ENCODE peak calls at places on chromosomes 2 and 18, in six cellular contexts. Q, I, Z, B, P and G are unnamed samples.

GRCh38 chr2:47295981-47296350 is 107.0 kb upstream of the MSH2 start:
- DNase-seq in I (no peak), Z (no peak), Q (no peak), B (no peak), P (no peak), G (no peak)

GRCh38 chr2:56806924-56807323 is 623.1 kb downstream of the CCDC85A start:
- DNase-seq in P (no peak), Q (peak), B (no peak), Z (no peak), I (no peak), G (no peak)

GRCh38 chr2:138007431-138007830 is 43.2 kb downstream of the HNMT start:
- DNase-seq in Q (no peak), P (no peak), I (no peak), B (no peak), Z (no peak), G (no peak)

GRCh38 chr18:8081267-8081666 is 514.2 kb downstream of the PTPRM start:
- DNase-seq in I (no peak), P (no peak), Q (no peak), B (no peak), Z (no peak), G (no peak)

GRCh38 chr2:64422466-64422865 is 31.5 kb upstream of the LGALSL start:
- DNase-seq in B (no peak), Q (no peak), Z (no peak), P (no peak), I (no peak), G (no peak)

GRCh38 chr18:48304906-48305693 is 104.1 kb downstream of the ZBTB7C start:
- DNase-seq in P (no peak), B (no peak), I (no peak), Z (no peak), Q (no peak), G (no peak)

GRCh38 chr2:64437883-64438282 is 16.1 kb upstream of the LGALSL start:
- DNase-seq in Q (no peak), B (no peak), Z (no peak), I (no peak), P (no peak), G (no peak)

GRCh38 chr2:200380833-200381542 is 74.5 kb downstream of the SPATS2L start:
- DNase-seq in P (peak), B (no peak), Z (no peak), Q (no peak), I (no peak), G (no peak)

GRCh38 chr2:166766220-166766619 is 122.1 kb upstream of the XIRP2 start:
- DNase-seq in Z (no peak), B (no peak), Q (no peak), I (no peak), P (no peak), G (no peak)

GRCh38 chr2:84969511-84970265 is 1.3 kb upstream of the KCMF1 start:
- DNase-seq in Z (no peak), Q (no peak), P (peak), I (no peak), B (peak), G (no peak)

GRCh38 chr2:44778671-44779476 is 162.6 kb upstream of the SIX3 start:
- DNase-seq in B (no peak), P (no peak), I (no peak), Z (no peak), Q (no peak), G (peak)

GRCh38 chr18:40577255-40577654 is 1377.8 kb upstream of the PIK3C3 start:
- DNase-seq in Z (no peak), Q (no peak), P (peak), B (no peak), I (no peak), G (no peak)

GRCh38 chr2:217753460-217754200 is 249.2 kb downstream of the TNS1 start:
- DNase-seq in I (no peak), Q (no peak), P (peak), Z (no peak), B (no peak), G (no peak)

GRCh38 chr2:50431958-50432650 is 599.8 kb downstream of the NRXN1 start:
- DNase-seq in Z (no peak), Q (no peak), B (no peak), P (no peak), I (no peak), G (no peak)

GRCh38 chr2:175234650-175235049 is 53.1 kb upstream of the ATP5MC3 start:
- DNase-seq in P (no peak), B (no peak), Q (no peak), I (no peak), Z (no peak), G (no peak)

GRCh38 chr2:239522740-239523119 is 121.9 kb upstream of the HDAC4 start:
- DNase-seq in I (no peak), P (no peak), Q (no peak), B (no peak), Z (no peak), G (no peak)

GRCh38 chr18:9765505-9765904 is 57.4 kb downstream of the RAB31 start:
- DNase-seq in B (no peak), I (no peak), Q (no peak), P (no peak), Z (no peak), G (no peak)

GRCh38 chr18:35444636-35445035 is 53.1 kb downstream of the INO80C start:
- DNase-seq in I (no peak), B (no peak), Z (no peak), Q (no peak), P (no peak), G (no peak)

GRCh38 chr2:42810971-42811865 is 18.8 kb upstream of the HAAO start:
- DNase-seq in Q (peak), Z (peak), B (peak), P (peak), I (peak), G (no peak)

GRCh38 chr2:216596986-216597509 is 36.2 kb upstream of the IGFBP2 start:
- DNase-seq in I (no peak), P (no peak), Q (no peak), B (no peak), Z (no peak), G (no peak)

GRCh38 chr18:74506405-74507119 is 10.4 kb downstream of the CNDP2 start:
- DNase-seq in P (peak), Q (no peak), B (no peak), I (no peak), Z (no peak), G (no peak)

GRCh38 chr2:191612496-191612895 is 65.4 kb upstream of the NABP1 start:
- DNase-seq in B (no peak), Q (no peak), I (no peak), P (peak), Z (no peak), G (no peak)

GRCh38 chr2:118437501-118437900 is 349.2 kb downstream of the INSIG2 start:
- DNase-seq in P (no peak), Z (no peak), B (no peak), Q (no peak), I (no peak), G (no peak)

GRCh38 chr2:45607701-45608100 is 3.4 kb downstream of the SRBD1 start:
- DNase-seq in P (peak), I (no peak), B (no peak), Z (peak), Q (no peak), G (peak)